ENCODE peak calls at places on chromosomes 6 and 20, in four cellular contexts. One of them, this sample, is unnamed.

GRCh38 chr20:37303637-37304036 is 14.2 kb downstream of the MANBAL start:
- DNase-seq in A549: no peak
- DNase-seq in HepG2: no peak
- DNase-seq in K562: no peak
- DNase-seq in this sample: no peak

GRCh38 chr20:52601295-52601971 is 370.7 kb upstream of the TSHZ2 start:
- DNase-seq in A549: no peak
- DNase-seq in HepG2: no peak
- DNase-seq in K562: no peak
- DNase-seq in this sample: no peak

GRCh38 chr20:14361509-14362179 is 24.2 kb upstream of the FLRT3 start:
- DNase-seq in A549: no peak
- DNase-seq in HepG2: no peak
- DNase-seq in K562: no peak
- DNase-seq in this sample: no peak

GRCh38 chr6:106084106-106084963 is 1.8 kb upstream of the PRDM1 start:
- DNase-seq in A549: peak
- DNase-seq in HepG2: peak
- DNase-seq in K562: peak
- DNase-seq in this sample: peak

GRCh38 chr6:52929321-52930164 is 20.0 kb upstream of the GSTA3 start:
- DNase-seq in A549: peak
- DNase-seq in HepG2: peak
- DNase-seq in K562: peak
- DNase-seq in this sample: no peak

GRCh38 chr6:40444811-40445210 is 142.4 kb downstream of the LRFN2 start:
- DNase-seq in A549: no peak
- DNase-seq in HepG2: no peak
- DNase-seq in K562: no peak
- DNase-seq in this sample: no peak

GRCh38 chr6:41074692-41075436 is 2.1 kb downstream of the NFYA start:
- DNase-seq in A549: no peak
- DNase-seq in HepG2: peak
- DNase-seq in K562: no peak
- DNase-seq in this sample: no peak

GRCh38 chr6:105991561-105992314 is 94.4 kb upstream of the PRDM1 start:
- DNase-seq in A549: peak
- DNase-seq in HepG2: peak
- DNase-seq in K562: peak
- DNase-seq in this sample: peak

GRCh38 chr6:151475653-151476523 is 17.9 kb upstream of the CCDC170 start:
- DNase-seq in A549: peak
- DNase-seq in HepG2: peak
- DNase-seq in K562: peak
- DNase-seq in this sample: peak

GRCh38 chr6:10320291-10320690 is 94.6 kb downstream of the TFAP2A start:
- DNase-seq in A549: no peak
- DNase-seq in HepG2: no peak
- DNase-seq in K562: no peak
- DNase-seq in this sample: no peak

GRCh38 chr6:35064508-35065440 is 76.4 kb downstream of the TCP11 start:
- DNase-seq in A549: no peak
- DNase-seq in HepG2: no peak
- DNase-seq in K562: no peak
- DNase-seq in this sample: no peak

GRCh38 chr20:61744691-61745396 is 320.8 kb downstream of the TAF4 start:
- DNase-seq in A549: no peak
- DNase-seq in HepG2: no peak
- DNase-seq in K562: peak
- DNase-seq in this sample: no peak

GRCh38 chr6:34425132-34425497 is 754 bp downstream of the RPS10 start:
- DNase-seq in A549: no peak
- DNase-seq in HepG2: no peak
- DNase-seq in K562: no peak
- DNase-seq in this sample: no peak

GRCh38 chr20:1423625-1424106 is 30.8 kb upstream of the FKBP1A start:
- DNase-seq in A549: no peak
- DNase-seq in HepG2: peak
- DNase-seq in K562: peak
- DNase-seq in this sample: peak

GRCh38 chr6:155782320-155782730 is 326.7 kb upstream of the NOX3 start:
- DNase-seq in A549: peak
- DNase-seq in HepG2: no peak
- DNase-seq in K562: no peak
- DNase-seq in this sample: no peak

GRCh38 chr6:157980288-157981131 is 1.2 kb upstream of the SYNJ2 start:
- DNase-seq in A549: no peak
- DNase-seq in HepG2: peak
- DNase-seq in K562: peak
- DNase-seq in this sample: peak

GRCh38 chr6:14059791-14060436 is 57.7 kb upstream of the CD83 start:
- DNase-seq in A549: no peak
- DNase-seq in HepG2: no peak
- DNase-seq in K562: no peak
- DNase-seq in this sample: no peak

GRCh38 chr6:42498473-42499128 is 46.9 kb upstream of the TRERF1 start:
- DNase-seq in A549: no peak
- DNase-seq in HepG2: peak
- DNase-seq in K562: peak
- DNase-seq in this sample: peak

GRCh38 chr20:10453241-10453640 is 18.1 kb downstream of the SLX4IP start:
- DNase-seq in A549: no peak
- DNase-seq in HepG2: no peak
- DNase-seq in K562: no peak
- DNase-seq in this sample: no peak

GRCh38 chr6:110652520-110652919 is 162.7 kb downstream of the CDK19 start:
- DNase-seq in A549: no peak
- DNase-seq in HepG2: no peak
- DNase-seq in K562: no peak
- DNase-seq in this sample: no peak

GRCh38 chr20:16317445-16318362 is 255.5 kb downstream of the KIF16B start:
- DNase-seq in A549: no peak
- DNase-seq in HepG2: no peak
- DNase-seq in K562: no peak
- DNase-seq in this sample: no peak

GRCh38 chr20:53918949-53919361 is 151.4 kb downstream of the BCAS1 start:
- DNase-seq in A549: no peak
- DNase-seq in HepG2: no peak
- DNase-seq in K562: peak
- DNase-seq in this sample: peak

GRCh38 chr20:47499053-47499452 is 2.6 kb upstream of the NCOA3 start:
- DNase-seq in A549: no peak
- DNase-seq in HepG2: no peak
- DNase-seq in K562: no peak
- DNase-seq in this sample: no peak

GRCh38 chr6:38876470-38876869 is 161.4 kb downstream of the DNAH8 start:
- DNase-seq in A549: no peak
- DNase-seq in HepG2: no peak
- DNase-seq in K562: no peak
- DNase-seq in this sample: no peak

GRCh38 chr20:44198872-44199271 is 11.7 kb downstream of the OSER1 start:
- DNase-seq in A549: no peak
- DNase-seq in HepG2: no peak
- DNase-seq in K562: no peak
- DNase-seq in this sample: no peak

GRCh38 chr6:12767016-12767415 is 50.4 kb downstream of the PHACTR1 start:
- DNase-seq in A549: no peak
- DNase-seq in HepG2: no peak
- DNase-seq in K562: no peak
- DNase-seq in this sample: no peak

GRCh38 chr6:12760911-12761310 is 44.3 kb downstream of the PHACTR1 start:
- DNase-seq in A549: no peak
- DNase-seq in HepG2: no peak
- DNase-seq in K562: no peak
- DNase-seq in this sample: no peak

GRCh38 chr6:12766365-12766764 is 49.8 kb downstream of the PHACTR1 start:
- DNase-seq in A549: no peak
- DNase-seq in HepG2: no peak
- DNase-seq in K562: no peak
- DNase-seq in this sample: no peak

DNA sequence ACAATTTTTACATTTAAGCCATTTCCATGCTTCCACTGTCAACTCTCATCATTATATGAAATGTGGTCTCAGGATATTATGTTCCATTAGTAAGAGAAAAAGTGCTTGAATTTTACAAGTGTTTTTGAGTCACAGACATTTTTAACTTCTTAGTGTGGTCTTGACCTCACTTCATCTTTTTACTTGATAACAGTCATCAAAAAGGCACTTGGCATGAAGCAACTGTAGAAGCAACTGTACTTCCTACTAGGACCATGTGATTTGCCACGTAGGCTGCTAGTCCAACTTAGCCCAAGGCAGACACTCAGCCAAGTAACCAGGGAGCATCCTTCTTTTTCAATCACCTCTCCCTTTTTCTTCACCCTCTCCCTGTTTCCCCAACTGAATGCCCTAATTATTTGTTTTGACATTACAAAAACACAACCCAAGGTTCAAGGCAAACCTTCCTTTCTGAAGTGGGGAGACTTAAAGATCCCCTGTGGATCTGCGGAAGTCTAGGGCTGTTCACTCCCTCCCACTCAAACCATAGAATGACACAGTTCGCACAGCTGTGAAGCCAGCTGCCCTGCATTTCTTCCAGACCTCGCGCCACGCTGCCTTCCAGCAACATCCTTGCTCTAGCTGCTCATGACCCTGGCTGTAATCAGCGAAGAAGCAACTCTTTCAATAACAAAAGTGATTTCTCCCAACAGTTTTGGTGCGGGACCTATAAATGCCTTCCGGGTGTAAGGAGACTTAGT is 45.0 kb downstream of the PHACTR1 start:
- DNase-seq in A549: no peak
- DNase-seq in HepG2: no peak
- DNase-seq in K562: no peak
- DNase-seq in this sample: no peak
- TF ChIP-seq HMGXB4 in A549: no peak
- TF ChIP-seq HMGXB4 in HepG2: no peak
- TF ChIP-seq HMGXB4 in K562: no peak
- TF ChIP-seq HMGXB4 in this sample: no peak

GRCh38 chr20:24980321-24981053 is 12.1 kb downstream of the APMAP start:
- DNase-seq in A549: no peak
- DNase-seq in HepG2: no peak
- DNase-seq in K562: no peak
- DNase-seq in this sample: no peak

GRCh38 chr20:24978493-24978892 is 14.1 kb downstream of the APMAP start:
- DNase-seq in A549: no peak
- DNase-seq in HepG2: no peak
- DNase-seq in K562: no peak
- DNase-seq in this sample: no peak

GRCh38 chr20:24979036-24979960 is 13.3 kb downstream of the APMAP start:
- DNase-seq in A549: no peak
- DNase-seq in HepG2: no peak
- DNase-seq in K562: no peak
- DNase-seq in this sample: no peak

GRCh38 chr20:24977336-24977735 is 15.2 kb downstream of the APMAP start:
- DNase-seq in A549: no peak
- DNase-seq in HepG2: no peak
- DNase-seq in K562: no peak
- DNase-seq in this sample: no peak

GRCh38 chr20:24977797-24978196 is 14.8 kb downstream of the APMAP start:
- DNase-seq in A549: no peak
- DNase-seq in HepG2: no peak
- DNase-seq in K562: no peak
- DNase-seq in this sample: no peak
- TF ChIP-seq HMGXB4 in A549: no peak
- TF ChIP-seq HMGXB4 in HepG2: no peak
- TF ChIP-seq HMGXB4 in K562: no peak
- TF ChIP-seq HMGXB4 in this sample: no peak

GRCh38 chr6:55985309-55985708 is 109.9 kb upstream of the BMP5 start:
- DNase-seq in A549: no peak
- DNase-seq in HepG2: no peak
- DNase-seq in K562: no peak
- DNase-seq in this sample: no peak

GRCh38 chr6:55983861-55984260 is 108.5 kb upstream of the BMP5 start:
- DNase-seq in A549: no peak
- DNase-seq in HepG2: no peak
- DNase-seq in K562: no peak
- DNase-seq in this sample: no peak

GRCh38 chr6:55977959-55978358 is 102.6 kb upstream of the BMP5 start:
- DNase-seq in A549: no peak
- DNase-seq in HepG2: no peak
- DNase-seq in K562: no peak
- DNase-seq in this sample: no peak

DNA sequence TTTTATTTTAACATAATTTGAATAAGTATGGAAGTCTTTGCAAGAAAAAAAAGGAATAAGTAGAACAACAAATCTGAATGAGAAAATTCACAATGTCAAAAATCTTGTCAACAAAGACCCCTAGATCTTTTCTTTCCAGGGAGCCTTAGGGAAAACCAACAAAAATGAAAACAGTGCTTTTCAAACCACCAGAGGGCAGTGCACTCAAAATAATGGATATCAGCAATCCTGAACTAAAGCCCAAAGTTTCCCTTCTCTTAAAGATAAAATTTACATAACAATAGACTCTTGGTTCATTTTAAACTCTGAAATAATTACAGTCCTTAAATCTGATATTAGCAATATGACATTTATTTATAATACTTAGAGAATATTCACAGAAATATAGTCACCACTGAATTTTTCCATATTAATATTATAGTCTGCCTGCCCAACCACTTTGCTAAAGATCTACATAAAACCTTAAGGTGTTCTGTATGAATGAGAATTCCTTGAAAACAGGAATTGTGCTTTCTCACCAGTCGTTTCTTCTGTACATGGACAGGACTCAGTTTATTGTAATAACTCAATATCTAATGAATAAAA is 105.3 kb upstream of the BMP5 start:
- DNase-seq in A549: peak
- DNase-seq in HepG2: peak
- DNase-seq in K562: no peak
- DNase-seq in this sample: no peak
- TF ChIP-seq HMGXB4 in A549: no peak
- TF ChIP-seq HMGXB4 in HepG2: no peak
- TF ChIP-seq HMGXB4 in K562: no peak
- TF ChIP-seq HMGXB4 in this sample: no peak

GRCh38 chr6:146985111-146985510 is 219.1 kb upstream of the STXBP5 start:
- DNase-seq in A549: peak
- DNase-seq in HepG2: peak
- DNase-seq in K562: peak
- DNase-seq in this sample: no peak
- TF ChIP-seq HMGXB4 in A549: no peak
- TF ChIP-seq HMGXB4 in HepG2: no peak
- TF ChIP-seq HMGXB4 in K562: no peak
- TF ChIP-seq HMGXB4 in this sample: no peak

GRCh38 chr20:4443016-4443415 is 278.7 kb upstream of the PRND start:
- DNase-seq in A549: no peak
- DNase-seq in HepG2: no peak
- DNase-seq in K562: no peak
- DNase-seq in this sample: no peak

GRCh38 chr20:4441871-4442270 is 279.8 kb upstream of the PRND start:
- DNase-seq in A549: no peak
- DNase-seq in HepG2: no peak
- DNase-seq in K562: no peak
- DNase-seq in this sample: no peak

GRCh38 chr20:4444404-4444803 is 277.3 kb upstream of the PRND start:
- DNase-seq in A549: no peak
- DNase-seq in HepG2: no peak
- DNase-seq in K562: no peak
- DNase-seq in this sample: no peak

GRCh38 chr20:4445780-4446179 is 275.9 kb upstream of the PRND start:
- DNase-seq in A549: no peak
- DNase-seq in HepG2: no peak
- DNase-seq in K562: no peak
- DNase-seq in this sample: no peak

GRCh38 chr20:4445331-4445730 is 276.4 kb upstream of the PRND start:
- DNase-seq in A549: no peak
- DNase-seq in HepG2: no peak
- DNase-seq in K562: no peak
- DNase-seq in this sample: no peak
- TF ChIP-seq HMGXB4 in A549: no peak
- TF ChIP-seq HMGXB4 in HepG2: no peak
- TF ChIP-seq HMGXB4 in K562: no peak
- TF ChIP-seq HMGXB4 in this sample: no peak

This sample was measured in WTC11.